ENCODE peak calls at places on chromosomes 6 and 20, in nine cellular contexts. H is DND-41; W is ovary; E is Peyer's patch; T is fibroblast of mammary gland; C is lung; D is choroid plexus epithelial cell; Y is mucosa of descending colon; I is CD8-positive, alpha-beta memory T cell. M is an unnamed sample.

GRCh38 chr20:17943343-17943742 is 25.3 kb downstream of the SNX5 start:
- DNase-seq in I (no peak), C (no peak), W (no peak), Y (no peak), T (no peak), E (no peak), H (no peak), D (no peak), M (no peak)

GRCh38 chr6:87244380-87244779 is 78.0 kb upstream of the SMIM8 start:
- DNase-seq in H (no peak), E (no peak), W (no peak), D (peak), C (no peak), I (no peak), Y (no peak), T (no peak), M (no peak)

GRCh38 chr20:5160882-5161281 is 34.1 kb downstream of the CDS2 start:
- DNase-seq in H (no peak), Y (no peak), I (no peak), T (no peak), D (peak), C (no peak), E (no peak), W (no peak), M (no peak)

GRCh38 chr6:119727504-119728219 is 378.1 kb upstream of the MAN1A1 start:
- DNase-seq in T (no peak), H (no peak), D (no peak), Y (no peak), I (no peak), C (no peak), E (no peak), W (no peak), M (no peak)

GRCh38 chr20:61881861-61882260 is 183.8 kb downstream of the TAF4 start:
- DNase-seq in E (no peak), I (no peak), T (no peak), H (no peak), W (no peak), Y (peak), D (no peak), C (no peak), M (no peak)

GRCh38 chr20:6924681-6925080 is 157.2 kb downstream of the BMP2 start:
- DNase-seq in W (no peak), D (no peak), T (no peak), I (no peak), E (no peak), Y (no peak), H (no peak), C (no peak), M (no peak)

GRCh38 chr20:58677808-58678207 is 14.8 kb upstream of the NPEPL1 start:
- DNase-seq in C (no peak), E (no peak), T (no peak), H (no peak), D (no peak), W (no peak), I (no peak), Y (no peak), M (no peak)

GRCh38 chr20:19956976-19957375 is 60.2 kb upstream of the NAA20 start:
- DNase-seq in Y (no peak), H (no peak), E (no peak), W (no peak), D (no peak), I (no peak), T (no peak), C (no peak), M (no peak)

GRCh38 chr6:158911746-158912158 is 88.2 kb downstream of the RSPH3 start:
- DNase-seq in Y (no peak), T (no peak), I (peak), W (no peak), E (peak), D (no peak), H (no peak), C (no peak), M (no peak)

GRCh38 chr6:49410564-49410963 is 52.5 kb downstream of the MMUT start:
- DNase-seq in I (no peak), H (no peak), D (no peak), W (no peak), C (no peak), E (no peak), T (no peak), Y (no peak), M (no peak)

GRCh38 chr20:22507240-22507961 is 77.0 kb downstream of the FOXA2 start:
- DNase-seq in D (no peak), C (no peak), E (no peak), H (no peak), Y (no peak), T (no peak), I (no peak), W (no peak), M (no peak)

GRCh38 chr6:167000759-167001158 is 1.6 kb downstream of the CEP43 start:
- DNase-seq in T (no peak), Y (no peak), H (no peak), W (no peak), C (no peak), I (no peak), D (no peak), E (no peak), M (no peak)

DNA sequence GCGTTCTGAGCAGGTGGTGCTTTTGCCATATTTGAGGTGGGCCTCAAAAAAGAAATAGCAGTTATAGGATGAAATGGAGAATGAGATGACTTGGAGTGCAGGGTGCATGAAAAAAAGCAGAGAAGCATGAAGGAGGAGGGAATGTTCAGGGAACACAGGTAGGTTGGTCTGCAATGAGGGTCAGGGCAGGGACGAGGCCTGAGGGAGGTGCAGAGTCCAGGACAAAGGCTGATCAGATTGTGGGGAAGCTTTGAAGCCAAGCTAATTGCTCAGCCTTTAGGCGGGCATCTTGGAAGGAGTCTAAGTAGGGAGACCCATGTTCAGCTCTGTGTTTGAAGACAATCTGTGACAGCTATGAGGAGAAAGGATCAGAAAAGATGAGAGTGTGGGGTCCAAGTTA is 12.0 kb downstream of the TRAM2 start:
- DNase-seq in W (no peak), E (peak), D (peak), T (no peak), C (no peak), H (no peak), Y (no peak), I (no peak), M (no peak)
- H3K4me3 ChIP-seq in W (no peak), E (no peak), D (no peak), T (no peak), C (no peak), H (no peak), Y (no peak), I (no peak), M (no peak)

GRCh38 chr6:10882654-10883053 is 813 bp upstream of the GCM2 start:
- DNase-seq in D (no peak), I (no peak), W (no peak), Y (no peak), C (no peak), T (no peak), E (no peak), H (no peak), M (no peak)
- H3K4me3 ChIP-seq in D (no peak), I (no peak), W (no peak), Y (no peak), C (no peak), T (no peak), E (no peak), H (no peak), M (no peak)

GRCh38 chr20:49770634-49771033 is 42.0 kb upstream of the SLC9A8 start:
- DNase-seq in T (no peak), E (no peak), Y (no peak), I (no peak), W (no peak), D (no peak), C (no peak), H (no peak), M (no peak)

GRCh38 chr20:49766979-49767419 is 45.6 kb upstream of the SLC9A8 start:
- DNase-seq in I (no peak), D (no peak), W (no peak), E (no peak), Y (no peak), T (no peak), H (peak), C (no peak), M (peak)

GRCh38 chr20:49765846-49766541 is 46.6 kb upstream of the SLC9A8 start:
- DNase-seq in D (no peak), Y (no peak), I (no peak), E (no peak), W (no peak), T (no peak), C (no peak), H (no peak), M (no peak)

GRCh38 chr20:49768204-49769124 is 44.2 kb upstream of the SLC9A8 start:
- DNase-seq in W (peak), I (no peak), D (peak), Y (no peak), E (peak), C (peak), H (peak), T (peak), M (peak)

DNA sequence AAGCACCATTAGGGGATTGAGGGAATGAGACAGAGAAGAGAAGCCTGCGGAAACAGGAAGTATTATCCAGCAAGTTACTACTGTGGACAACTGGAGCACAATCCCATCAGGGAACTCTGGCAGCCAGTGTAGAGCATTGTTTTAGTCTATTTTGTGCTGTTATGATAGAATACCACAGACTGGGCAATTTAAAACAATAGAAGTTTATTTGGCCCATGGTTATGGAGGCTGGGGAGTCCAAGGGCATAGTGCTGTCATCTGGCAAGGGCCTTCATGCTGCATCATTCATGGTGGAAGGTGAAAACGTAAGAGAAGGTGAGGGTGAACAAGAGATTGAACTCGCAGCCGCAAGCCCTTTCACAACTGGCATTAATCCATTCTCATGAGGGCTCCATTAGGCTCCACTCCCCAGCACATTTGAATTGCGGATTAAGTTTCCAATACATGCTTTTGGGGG is 43.5 kb upstream of the SLC9A8 start:
- DNase-seq in I (no peak), C (no peak), E (no peak), Y (no peak), W (no peak), H (no peak), T (no peak), D (no peak), M (no peak)
- H3K4me3 ChIP-seq in I (no peak), C (no peak), E (no peak), Y (no peak), W (no peak), H (no peak), T (no peak), D (no peak), M (no peak)

GRCh38 chr20:1861996-1862664 is 33.1 kb upstream of the SIRPA start:
- DNase-seq in E (no peak), T (no peak), D (no peak), H (no peak), Y (no peak), I (no peak), C (no peak), W (no peak), M (no peak)
- H3K4me3 ChIP-seq in E (no peak), T (no peak), D (no peak), H (no peak), Y (no peak), I (no peak), C (no peak), W (no peak), M (no peak)

DNA sequence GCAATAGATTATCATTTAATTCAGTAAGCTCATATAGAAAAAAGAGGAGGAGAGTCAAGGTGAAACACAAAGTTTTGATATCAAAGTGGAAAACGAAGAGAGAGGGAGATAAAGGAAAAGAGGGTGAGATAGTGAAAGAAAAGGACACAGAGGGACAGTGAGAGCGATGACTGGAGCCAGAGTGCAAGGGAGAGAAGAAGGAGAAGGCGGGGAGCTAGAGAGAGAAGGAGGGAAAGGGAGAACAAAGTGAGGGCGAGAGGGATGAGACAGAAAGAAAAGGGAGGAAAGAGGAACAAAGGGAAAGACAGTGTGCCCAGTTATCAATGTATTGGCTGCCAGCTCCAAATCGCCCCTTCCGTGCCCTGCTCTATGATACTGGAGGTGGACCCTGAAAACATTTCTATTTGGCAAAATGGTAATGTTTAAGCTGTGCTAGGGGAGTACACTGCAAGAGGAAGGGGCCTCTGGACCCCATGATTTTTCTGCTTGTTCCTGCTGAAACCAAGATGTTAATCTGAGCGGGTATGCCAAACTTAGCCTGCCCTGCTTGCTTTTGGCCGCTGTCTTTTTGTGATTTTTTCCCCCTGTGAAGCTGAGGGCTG is 27.8 kb downstream of the GPX5 start:
- DNase-seq in H (no peak), C (no peak), D (no peak), W (no peak), E (no peak), Y (no peak), T (no peak), I (no peak), M (no peak)
- H3K4me3 ChIP-seq in H (no peak), C (no peak), D (no peak), W (no peak), E (no peak), Y (no peak), T (no peak), I (no peak), M (no peak)

DNA sequence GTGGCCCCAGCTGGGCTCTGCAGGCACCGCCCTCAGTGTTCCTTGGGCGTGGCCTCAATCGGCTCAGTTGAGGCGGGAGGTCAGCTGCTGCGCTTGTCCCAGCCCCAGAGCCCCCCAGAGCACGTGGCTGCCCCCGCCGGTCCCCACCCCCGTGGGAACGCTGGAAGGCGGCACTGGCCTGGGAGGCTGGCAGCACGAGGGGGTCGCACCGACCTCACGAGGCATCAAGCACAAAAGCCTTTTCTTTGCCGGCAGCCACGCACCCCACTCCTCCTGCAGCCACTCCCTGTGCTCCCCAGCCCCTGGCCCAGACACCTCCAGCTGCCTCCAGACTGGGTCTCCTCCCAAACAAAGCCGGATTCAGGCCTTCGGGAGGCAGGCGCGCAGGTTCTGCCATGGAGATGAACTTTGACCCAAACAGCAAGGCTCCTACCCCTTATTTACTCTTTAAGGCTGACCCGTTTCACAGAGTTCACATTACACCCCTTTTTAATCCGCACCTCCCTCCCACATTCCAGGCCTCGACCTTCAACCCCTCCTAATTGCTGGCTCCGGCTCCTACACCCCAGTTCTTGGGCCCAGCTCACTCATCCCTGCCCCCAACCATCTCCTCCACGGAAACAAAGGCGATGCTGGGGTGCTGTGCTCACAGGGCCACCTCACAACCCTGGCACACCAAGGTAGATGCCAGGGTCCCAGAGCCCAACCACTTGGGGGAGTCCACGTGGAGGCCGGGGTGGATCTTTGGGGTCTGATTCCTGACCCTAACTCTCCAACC is 111.7 kb downstream of the NOL4L start:
- DNase-seq in Y (no peak), T (no peak), D (no peak), C (no peak), I (no peak), W (no peak), H (no peak), E (peak), M (no peak)
- H3K4me3 ChIP-seq in Y (no peak), T (peak), D (peak), C (no peak), I (no peak), W (peak), H (no peak), E (peak), M (no peak)

GRCh38 chr20:13913517-13913916 is 76.9 kb downstream of the SEL1L2 start:
- DNase-seq in C (no peak), H (no peak), I (no peak), Y (no peak), D (no peak), T (peak), W (no peak), E (no peak), M (no peak)
- H3K4me3 ChIP-seq in C (no peak), H (no peak), I (no peak), Y (no peak), D (no peak), T (no peak), W (no peak), E (no peak), M (no peak)

GRCh38 chr6:35294308-35294945 is 3.2 kb upstream of the DEF6 start:
- DNase-seq in E (peak), Y (no peak), T (peak), C (peak), D (peak), H (peak), W (peak), I (peak), M (peak)
- H3K4me3 ChIP-seq in E (no peak), Y (no peak), T (no peak), C (no peak), D (no peak), H (no peak), W (no peak), I (no peak), M (no peak)

DNA sequence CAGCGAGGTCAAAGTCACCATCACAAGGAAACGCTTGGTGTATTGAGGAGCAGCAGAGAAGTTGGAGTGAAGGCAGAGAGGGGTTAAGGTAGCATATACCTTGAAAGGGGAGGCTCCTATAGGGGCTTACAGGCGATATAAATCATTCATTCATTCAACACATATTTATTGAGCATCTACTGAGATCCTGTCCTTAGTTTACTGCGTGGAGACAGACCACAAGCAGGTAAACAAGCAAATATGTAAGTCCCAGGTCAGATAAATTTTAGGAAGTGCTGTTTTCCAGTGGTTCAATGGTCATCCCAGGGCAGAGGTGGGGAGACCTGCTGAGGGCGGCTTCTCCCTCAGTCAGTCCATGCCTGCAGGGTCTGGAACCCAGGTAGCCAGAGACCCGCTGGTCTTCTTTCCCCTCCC is 761 bp upstream of the DNMT3B start:
- DNase-seq in T (no peak), H (no peak), E (no peak), C (no peak), W (no peak), Y (no peak), I (no peak), D (no peak), M (no peak)
- H3K4me3 ChIP-seq in T (peak), H (peak), E (peak), C (no peak), W (peak), Y (no peak), I (peak), D (peak), M (peak)

GRCh38 chr6:12751694-12752304 is 35.2 kb downstream of the PHACTR1 start:
- DNase-seq in C (peak), T (peak), I (no peak), H (peak), Y (no peak), W (peak), E (peak), D (peak), M (peak)

GRCh38 chr6:12750416-12750815 is 33.8 kb downstream of the PHACTR1 start:
- DNase-seq in C (no peak), D (no peak), H (no peak), Y (no peak), T (no peak), E (no peak), W (no peak), I (no peak), M (no peak)

GRCh38 chr6:12748815-12749521 is 32.4 kb downstream of the PHACTR1 start:
- DNase-seq in D (no peak), I (no peak), C (no peak), H (no peak), T (no peak), E (no peak), Y (peak), W (no peak), M (no peak)

GRCh38 chr6:12749531-12750379 is 33.2 kb downstream of the PHACTR1 start:
- DNase-seq in T (no peak), D (no peak), C (no peak), I (no peak), E (no peak), Y (peak), W (no peak), H (no peak), M (no peak)

GRCh38 chr6:12748411-12748810 is 31.8 kb downstream of the PHACTR1 start:
- DNase-seq in T (no peak), C (no peak), I (no peak), H (no peak), Y (no peak), D (no peak), E (no peak), W (no peak), M (no peak)
- H3K4me3 ChIP-seq in T (no peak), C (no peak), I (no peak), H (no peak), Y (no peak), D (no peak), E (no peak), W (no peak), M (no peak)